ENCODE peak calls at places on chromosome 19, in ten cellular contexts. A is cardiac muscle cell, P is PC-9, V is aorta, N is tibial nerve, L is ovary, H is HepG2, B is Panc1, D is tibial artery, M is adrenal gland. F is an unnamed sample.

GRCh38 chr19:47406711-47407416 is 12.5 kb downstream of the MEIS3 start:
- DNase-seq in A (peak; percentile 84), P (no peak), V (no peak), N (no peak), L (no peak), H (no peak), B (no peak), D (no peak), M (no peak), F (no peak)

GRCh38 chr19:13181747-13182388 is 31.7 kb downstream of the IER2 start:
- DNase-seq in A (peak; percentile 19), P (no peak), V (peak; percentile 87), N (no peak), L (peak; percentile 41), H (no peak), B (no peak), D (peak; percentile 68), M (peak; percentile 75), F (peak; percentile 85)

GRCh38 chr19:44649578-44650145 is 6.0 kb downstream of the PVR start:
- DNase-seq in A (no peak), P (no peak), V (no peak), N (no peak), L (no peak), H (no peak), B (no peak), D (no peak), M (no peak), F (no peak)

GRCh38 chr19:16386619-16387240 is 62.1 kb downstream of the KLF2 start:
- DNase-seq in A (peak; percentile 69), P (peak; percentile 40), V (no peak), N (no peak), L (no peak), H (peak; percentile 32), B (peak; percentile 27), D (no peak), M (no peak), F (peak; percentile 63)

GRCh38 chr19:46069841-46070341 is 29.1 kb upstream of the IGFL4 start:
- DNase-seq in A (no peak), P (no peak), V (no peak), N (no peak), L (no peak), H (peak; percentile 42), B (no peak), D (no peak), M (peak; percentile 34), F (no peak)

GRCh38 chr19:57672466-57672865 is 3.7 kb downstream of the ZSCAN4 start:
- DNase-seq in A (no peak), P (no peak), V (no peak), N (no peak), L (no peak), H (no peak), B (no peak), D (no peak), M (no peak), F (no peak)

GRCh38 chr19:56291857-56292256 is 19.3 kb downstream of the EDDM13 start:
- DNase-seq in A (no peak), P (no peak), V (no peak), N (no peak), L (no peak), H (no peak), B (no peak), D (no peak), M (no peak), F (no peak)

GRCh38 chr19:10593820-10594637 is 6.9 kb upstream of the AP1M2 start:
- DNase-seq in A (no peak), P (peak; percentile 34), V (no peak), N (peak; percentile 75), L (peak; percentile 54), H (no peak), B (no peak), D (peak; percentile 38), M (no peak), F (peak; percentile 44)

GRCh38 chr19:18446145-18446810 is 8.3 kb upstream of the ISYNA1 start:
- DNase-seq in A (peak; percentile 57), P (no peak), V (no peak), N (no peak), L (no peak), H (no peak), B (no peak), D (no peak), M (no peak), F (no peak)
- H3K4me1 ChIP-seq in A (peaks cover 10% of the 10 kb centered on the region), P (peaks cover 30% of the 10 kb centered on the region), V (no peaks in the 10 kb centered on the region), N (peaks cover 7% of the 10 kb centered on the region), L (peaks cover 2% of the 10 kb centered on the region), H (peaks cover 18% of the 10 kb centered on the region), B (no peaks in the 10 kb centered on the region), D (no peaks in the 10 kb centered on the region), M (no peaks in the 10 kb centered on the region), F (peaks cover 2% of the 10 kb centered on the region)

GRCh38 chr19:29875931-29876330 is 64.1 kb downstream of the CCNE1 start:
- DNase-seq in A (no peak), P (no peak), V (no peak), N (no peak), L (no peak), H (no peak), B (no peak), D (no peak), M (no peak), F (no peak)

GRCh38 chr19:29872224-29872731 is 60.5 kb downstream of the CCNE1 start:
- DNase-seq in A (peak; percentile 33), P (no peak), V (no peak), N (no peak), L (no peak), H (no peak), B (no peak), D (no peak), M (no peak), F (no peak)

GRCh38 chr19:29876414-29876813 is 64.6 kb downstream of the CCNE1 start:
- DNase-seq in A (no peak), P (no peak), V (no peak), N (no peak), L (no peak), H (no peak), B (no peak), D (no peak), M (no peak), F (no peak)

GRCh38 chr19:29873024-29873800 is 61.4 kb downstream of the CCNE1 start:
- DNase-seq in A (peak; percentile 77), P (peak; percentile 34), V (peak; percentile 58), N (no peak), L (peak; percentile 25), H (no peak), B (no peak), D (no peak), M (peak; percentile 64), F (peak; percentile 68)

DNA sequence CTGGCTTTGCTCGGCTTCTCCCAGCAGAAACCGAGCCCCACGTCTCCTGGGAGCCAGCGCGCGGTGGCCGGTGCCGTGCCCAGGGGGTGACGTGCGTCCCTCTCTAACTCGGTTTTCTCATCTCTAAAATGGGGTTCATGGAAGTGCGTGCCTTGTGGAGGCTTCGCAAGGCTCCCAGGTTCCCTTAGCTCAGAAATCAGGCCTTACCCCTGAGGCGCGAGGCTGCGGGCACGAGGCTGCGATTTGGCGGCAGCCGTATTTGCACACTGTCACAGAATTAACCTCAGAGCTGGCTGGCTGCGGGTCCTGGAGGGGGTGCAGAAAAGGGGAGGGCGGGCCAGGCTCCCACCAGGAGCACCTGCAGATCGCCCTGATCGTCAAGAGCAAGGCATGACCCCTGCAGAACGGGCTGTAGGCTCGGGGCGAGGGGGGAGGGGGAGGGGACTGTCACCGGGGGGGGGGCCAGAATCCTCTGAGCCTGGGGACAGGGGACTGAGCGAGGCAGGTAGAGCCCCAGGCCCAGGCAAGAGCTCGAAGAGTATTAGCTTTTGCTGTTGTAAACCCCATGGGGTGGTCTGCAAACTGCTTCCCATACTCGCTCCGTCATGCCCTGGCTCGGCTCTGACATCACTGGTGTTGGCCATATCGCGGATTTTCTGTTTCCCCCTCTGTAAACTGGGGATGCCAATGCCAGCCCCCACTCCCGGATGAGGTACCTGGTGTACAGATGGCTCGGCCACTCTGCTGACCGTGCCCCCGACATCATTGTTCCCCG is 62.2 kb downstream of the CCNE1 start:
- DNase-seq in A (no peak), P (no peak), V (no peak), N (no peak), L (no peak), H (no peak), B (no peak), D (no peak), M (no peak), F (no peak)
- H3K4me1 ChIP-seq in A (peaks cover 13% of the 10 kb centered on the region), P (peaks cover 21% of the 10 kb centered on the region), V (no peaks in the 10 kb centered on the region), N (peaks cover 5% of the 10 kb centered on the region), L (peaks cover 2% of the 10 kb centered on the region), H (peaks cover 25% of the 10 kb centered on the region), B (peaks cover 15% of the 10 kb centered on the region), D (peaks cover 10% of the 10 kb centered on the region), M (peaks cover 3% of the 10 kb centered on the region), F (peaks cover 5% of the 10 kb centered on the region)

GRCh38 chr19:7869910-7870511 is 4.2 kb downstream of the PRR36 start:
- DNase-seq in A (peak; percentile 91), P (peak; percentile 85), V (no peak), N (no peak), L (peak; percentile 81), H (peak; percentile 87), B (no peak), D (no peak), M (peak; percentile 85), F (peak; percentile 72)

GRCh38 chr19:7867092-7867844 is 6.9 kb downstream of the PRR36 start:
- DNase-seq in A (no peak), P (no peak), V (no peak), N (no peak), L (no peak), H (no peak), B (no peak), D (no peak), M (peak; percentile 35), F (no peak)

GRCh38 chr19:7868326-7868670 is 5.9 kb downstream of the PRR36 start:
- DNase-seq in A (no peak), P (no peak), V (no peak), N (no peak), L (peak; percentile 32), H (no peak), B (no peak), D (no peak), M (peak; percentile 67), F (peak; percentile 41)

GRCh38 chr19:7869453-7869909 is 4.7 kb downstream of the PRR36 start:
- DNase-seq in A (peak; percentile 84), P (peak; percentile 89), V (no peak), N (no peak), L (peak; percentile 79), H (peak; percentile 53), B (no peak), D (no peak), M (peak; percentile 84), F (no peak)

DNA sequence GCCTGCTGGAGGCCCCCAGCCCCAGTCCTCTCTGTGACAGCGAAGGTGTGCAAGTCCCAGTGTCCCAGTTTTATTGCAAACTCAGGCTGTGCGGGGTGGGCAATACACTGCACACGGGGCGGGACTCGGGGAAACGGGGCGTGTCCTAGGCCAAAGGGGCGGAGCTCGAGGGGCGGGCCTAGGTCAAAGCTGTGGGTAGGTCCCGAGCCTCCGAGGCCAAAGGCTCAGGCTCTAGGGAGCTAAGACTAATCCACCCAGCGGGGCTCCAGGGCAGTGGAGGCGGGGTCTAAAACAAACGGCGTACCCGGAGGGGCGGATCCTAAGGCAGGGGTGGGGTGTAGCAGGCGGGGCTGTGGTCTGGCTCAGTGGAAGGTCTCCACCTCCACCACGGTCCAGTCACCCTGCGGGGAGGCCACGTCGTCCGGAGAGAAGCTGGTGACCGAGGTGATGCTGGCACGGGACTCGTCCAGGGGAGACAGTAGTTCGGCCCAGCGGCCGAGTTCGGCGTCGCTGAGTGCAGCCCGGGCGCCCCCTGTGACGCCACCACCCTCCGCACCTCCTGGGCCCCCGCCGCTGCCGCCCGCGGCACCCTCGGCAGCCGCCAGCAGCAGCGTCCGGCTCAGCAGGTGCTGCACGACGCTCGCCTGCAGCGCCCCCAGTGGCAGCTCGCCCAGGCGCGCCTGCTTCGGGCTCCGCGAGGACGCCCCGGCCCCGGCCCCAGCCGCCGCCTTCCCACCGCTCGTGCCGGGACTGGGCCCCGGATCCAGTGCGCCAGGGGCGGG is 5.3 kb downstream of the PRR36 start:
- DNase-seq in A (peak; percentile 92), P (peak; percentile 94), V (peak; percentile 79), N (no peak), L (peak; percentile 79), H (peak; percentile 87), B (no peak), D (peak; percentile 33), M (peak; percentile 86), F (peak; percentile 87)
- H3K4me1 ChIP-seq in A (peaks cover 6% of the 10 kb centered on the region), P (peaks cover 24% of the 10 kb centered on the region), V (no peaks in the 10 kb centered on the region), N (peaks cover 26% of the 10 kb centered on the region), L (peaks cover 9% of the 10 kb centered on the region), H (peaks cover 70% of the 10 kb centered on the region), B (no peaks in the 10 kb centered on the region), D (peaks cover 31% of the 10 kb centered on the region), M (peaks cover 15% of the 10 kb centered on the region), F (peaks cover 27% of the 10 kb centered on the region)

DNA sequence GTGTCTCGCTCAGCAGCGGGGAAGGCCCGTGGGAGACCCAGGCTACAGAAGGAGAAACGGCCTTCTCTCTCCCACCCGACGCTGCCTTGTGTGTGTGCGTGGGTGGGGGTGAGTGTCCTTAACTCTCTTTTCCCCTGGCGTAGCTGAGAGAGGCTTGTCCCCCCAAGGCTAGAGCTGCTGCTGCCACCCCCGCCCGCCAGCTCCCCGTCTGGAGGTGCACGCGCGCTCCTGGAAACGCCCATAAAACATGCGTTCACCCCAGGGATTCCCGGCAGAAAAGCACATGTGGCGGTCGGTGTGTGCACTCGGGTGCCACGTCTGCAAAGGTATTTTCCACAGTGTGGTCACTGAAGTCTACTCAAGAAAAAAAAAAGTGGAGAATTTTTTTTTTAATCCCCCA is 36.1 kb downstream of the GADD45B start:
- DNase-seq in A (no peak), P (no peak), V (no peak), N (no peak), L (no peak), H (no peak), B (no peak), D (no peak), M (no peak), F (no peak)
- H3K4me1 ChIP-seq in A (peaks cover 6% of the 10 kb centered on the region), P (peaks cover 10% of the 10 kb centered on the region), V (no peaks in the 10 kb centered on the region), N (peaks cover 4% of the 10 kb centered on the region), L (peaks cover under 1% of the 10 kb centered on the region), H (peaks cover 27% of the 10 kb centered on the region), B (peaks cover 1% of the 10 kb centered on the region), D (no peaks in the 10 kb centered on the region), M (no peaks in the 10 kb centered on the region), F (no peaks in the 10 kb centered on the region)